ENCODE peak calls at places on chromosomes 7 and 10, in four cellular contexts. One of them, this sample, is unnamed.

GRCh38 chr10:124532106-124532641 is 70.6 kb downstream of the LHPP start:
- DNase-seq in stimulated activated CD8-positive, alpha-beta memory T cell treated with anti-CD3 and anti-CD28 coated beads, Interleukin-15, amount 100 ng/mL, for 24 hours: no peak
- DNase-seq in fibroblast of the conjunctiva: no peak
- DNase-seq in effector CD4-positive, alpha-beta T cell: no peak
- DNase-seq in this sample: no peak

GRCh38 chr7:89680161-89680560 is 474.1 kb upstream of the STEAP1 start:
- DNase-seq in fibroblast of the conjunctiva: no peak
- DNase-seq in stimulated activated CD8-positive, alpha-beta memory T cell treated with anti-CD3 and anti-CD28 coated beads, Interleukin-15, amount 100 ng/mL, for 24 hours: no peak
- DNase-seq in effector CD4-positive, alpha-beta T cell: no peak
- DNase-seq in this sample: no peak

GRCh38 chr7:44394636-44395035 is 69.2 kb upstream of the CAMK2B start:
- DNase-seq in stimulated activated CD8-positive, alpha-beta memory T cell treated with anti-CD3 and anti-CD28 coated beads, Interleukin-15, amount 100 ng/mL, for 24 hours: no peak
- DNase-seq in effector CD4-positive, alpha-beta T cell: no peak
- DNase-seq in fibroblast of the conjunctiva: no peak
- DNase-seq in this sample: no peak

GRCh38 chr7:157691521-157692155 is 354.8 kb downstream of the DNAJB6 start:
- DNase-seq in effector CD4-positive, alpha-beta T cell: no peak
- DNase-seq in fibroblast of the conjunctiva: no peak
- DNase-seq in stimulated activated CD8-positive, alpha-beta memory T cell treated with anti-CD3 and anti-CD28 coated beads, Interleukin-15, amount 100 ng/mL, for 24 hours: no peak
- DNase-seq in this sample: no peak

GRCh38 chr7:45665172-45665571 is 91.0 kb downstream of the ADCY1 start:
- DNase-seq in effector CD4-positive, alpha-beta T cell: no peak
- DNase-seq in fibroblast of the conjunctiva: no peak
- DNase-seq in stimulated activated CD8-positive, alpha-beta memory T cell treated with anti-CD3 and anti-CD28 coated beads, Interleukin-15, amount 100 ng/mL, for 24 hours: no peak
- DNase-seq in this sample: no peak

GRCh38 chr7:142412551-142413193 is 154.8 kb upstream of the PRSS58 start:
- DNase-seq in fibroblast of the conjunctiva: peak
- DNase-seq in stimulated activated CD8-positive, alpha-beta memory T cell treated with anti-CD3 and anti-CD28 coated beads, Interleukin-15, amount 100 ng/mL, for 24 hours: no peak
- DNase-seq in effector CD4-positive, alpha-beta T cell: peak
- DNase-seq in this sample: no peak

GRCh38 chr7:149624006-149624405 is 126.4 kb upstream of the ZNF746 start:
- DNase-seq in fibroblast of the conjunctiva: no peak
- DNase-seq in effector CD4-positive, alpha-beta T cell: peak
- DNase-seq in stimulated activated CD8-positive, alpha-beta memory T cell treated with anti-CD3 and anti-CD28 coated beads, Interleukin-15, amount 100 ng/mL, for 24 hours: no peak
- DNase-seq in this sample: no peak

GRCh38 chr10:53233759-53234158 is 461.2 kb upstream of the MBL2 start:
- DNase-seq in fibroblast of the conjunctiva: no peak
- DNase-seq in effector CD4-positive, alpha-beta T cell: no peak
- DNase-seq in stimulated activated CD8-positive, alpha-beta memory T cell treated with anti-CD3 and anti-CD28 coated beads, Interleukin-15, amount 100 ng/mL, for 24 hours: no peak
- DNase-seq in this sample: no peak

GRCh38 chr7:95476904-95477594 is 8.7 kb upstream of the ASB4 start:
- DNase-seq in effector CD4-positive, alpha-beta T cell: peak
- DNase-seq in stimulated activated CD8-positive, alpha-beta memory T cell treated with anti-CD3 and anti-CD28 coated beads, Interleukin-15, amount 100 ng/mL, for 24 hours: no peak
- DNase-seq in fibroblast of the conjunctiva: peak
- DNase-seq in this sample: peak

GRCh38 chr10:117138838-117139580 is 939 bp upstream of the VAX1 start:
- DNase-seq in stimulated activated CD8-positive, alpha-beta memory T cell treated with anti-CD3 and anti-CD28 coated beads, Interleukin-15, amount 100 ng/mL, for 24 hours: no peak
- DNase-seq in fibroblast of the conjunctiva: no peak
- DNase-seq in effector CD4-positive, alpha-beta T cell: no peak
- DNase-seq in this sample: no peak

GRCh38 chr10:3887885-3888476 is 103.0 kb upstream of the KLF6 start:
- DNase-seq in stimulated activated CD8-positive, alpha-beta memory T cell treated with anti-CD3 and anti-CD28 coated beads, Interleukin-15, amount 100 ng/mL, for 24 hours: no peak
- DNase-seq in fibroblast of the conjunctiva: no peak
- DNase-seq in effector CD4-positive, alpha-beta T cell: peak
- DNase-seq in this sample: peak

GRCh38 chr10:526651-527312 is 162.7 kb downstream of the DIP2C start:
- DNase-seq in effector CD4-positive, alpha-beta T cell: no peak
- DNase-seq in stimulated activated CD8-positive, alpha-beta memory T cell treated with anti-CD3 and anti-CD28 coated beads, Interleukin-15, amount 100 ng/mL, for 24 hours: no peak
- DNase-seq in fibroblast of the conjunctiva: no peak
- DNase-seq in this sample: no peak

GRCh38 chr7:87354749-87355148 is 9.3 kb downstream of the CROT start:
- DNase-seq in fibroblast of the conjunctiva: no peak
- DNase-seq in effector CD4-positive, alpha-beta T cell: no peak
- DNase-seq in stimulated activated CD8-positive, alpha-beta memory T cell treated with anti-CD3 and anti-CD28 coated beads, Interleukin-15, amount 100 ng/mL, for 24 hours: no peak
- DNase-seq in this sample: no peak

GRCh38 chr10:95837783-95838182 is 70.0 kb upstream of the CC2D2B start:
- DNase-seq in fibroblast of the conjunctiva: no peak
- DNase-seq in stimulated activated CD8-positive, alpha-beta memory T cell treated with anti-CD3 and anti-CD28 coated beads, Interleukin-15, amount 100 ng/mL, for 24 hours: no peak
- DNase-seq in effector CD4-positive, alpha-beta T cell: no peak
- DNase-seq in this sample: no peak

This sample was measured in AG04450.